ENCODE peak calls at places on chromosome 21, in five cellular contexts. W is HS-5; R is effector memory CD4-positive, alpha-beta T cell; Z is psoas muscle; J is MM.1S. O is an unnamed sample.

GRCh38 chr21:31927872-31928476 is 55.2 kb downstream of the HUNK start:
- DNase-seq in J (no peak), W (no peak), R (no peak), Z (no peak), O (no peak)

GRCh38 chr21:19507682-19508260 is 1104.2 kb upstream of the TMPRSS15 start:
- DNase-seq in Z (no peak), R (no peak), J (peak), W (no peak), O (no peak)

GRCh38 chr21:16179732-16180131 is 449.9 kb downstream of the USP25 start:
- DNase-seq in W (no peak), J (no peak), Z (no peak), R (no peak), O (no peak)

GRCh38 chr21:38295997-38296764 is 39.4 kb downstream of the KCNJ15 start:
- DNase-seq in R (no peak), W (no peak), J (no peak), Z (no peak), O (no peak)

GRCh38 chr21:27306821-27307746 is 340.2 kb upstream of the ADAMTS5 start:
- DNase-seq in Z (no peak), R (no peak), J (no peak), W (no peak), O (no peak)

GRCh38 chr21:36087362-36088138 is 17.7 kb downstream of the CBR1 start:
- DNase-seq in Z (no peak), W (no peak), J (no peak), R (no peak), O (no peak)

GRCh38 chr21:38811257-38811656 is 5.5 kb downstream of the ETS2 start:
- DNase-seq in R (no peak), Z (no peak), W (peak), J (no peak), O (no peak)

GRCh38 chr21:32459972-32460371 is 47.5 kb downstream of the EVA1C start:
- DNase-seq in R (no peak), Z (no peak), W (no peak), J (no peak), O (no peak)

GRCh38 chr21:44427241-44428120 is 27.8 kb upstream of the LRRC3 start:
- DNase-seq in W (no peak), Z (no peak), J (no peak), R (no peak), O (no peak)

GRCh38 chr21:39452207-39452964 is 616 bp downstream of the SH3BGR start:
- DNase-seq in Z (no peak), J (no peak), W (peak), R (no peak), O (no peak)

GRCh38 chr21:42404534-42404933 is 832 bp downstream of the UBASH3A start:
- DNase-seq in J (no peak), W (no peak), Z (no peak), R (no peak), O (no peak)

GRCh38 chr21:46297311-46298082 is 11.4 kb downstream of the YBEY start:
- DNase-seq in W (no peak), R (no peak), Z (peak), J (no peak), O (no peak)

GRCh38 chr21:22900511-22900910 is 1902.3 kb downstream of the NCAM2 start:
- DNase-seq in J (no peak), W (peak), Z (no peak), R (no peak), O (no peak)

GRCh38 chr21:42073140-42074099 is 2.3 kb downstream of the UMODL1 start:
- DNase-seq in R (no peak), Z (no peak), J (no peak), W (no peak), O (no peak)

GRCh38 chr21:43858806-43859648 is 6.0 kb upstream of the AGPAT3 start:
- DNase-seq in W (no peak), Z (no peak), J (no peak), R (no peak), O (no peak)

GRCh38 chr21:45279446-45280177 is 8.1 kb downstream of the POFUT2 start:
- DNase-seq in R (no peak), J (no peak), W (no peak), Z (no peak), O (no peak)

GRCh38 chr21:27077501-27077900 is 110.6 kb upstream of the ADAMTS5 start:
- DNase-seq in R (no peak), J (no peak), Z (no peak), W (no peak), O (no peak)

GRCh38 chr21:39863111-39863510 is 4.1 kb upstream of the PCP4 start:
- DNase-seq in Z (no peak), R (no peak), J (peak), W (no peak), O (no peak)

GRCh38 chr21:33419538-33420123 is 16.4 kb downstream of the IFNGR2 start:
- DNase-seq in R (no peak), W (peak), J (no peak), Z (peak), O (no peak)

GRCh38 chr21:41219498-41220207 is 51.7 kb downstream of the BACE2 start:
- DNase-seq in J (no peak), W (no peak), R (no peak), Z (no peak), O (no peak)

GRCh38 chr21:14480601-14481000 is 65.5 kb downstream of the SAMSN1 start:
- DNase-seq in W (no peak), J (no peak), Z (no peak), R (no peak), O (no peak)

GRCh38 chr21:43188712-43189151 is 19.9 kb downstream of the CRYAA start:
- DNase-seq in Z (no peak), W (no peak), J (no peak), R (no peak), O (no peak)

GRCh38 chr21:25513810-25514209 is 93.5 kb downstream of the MRPL39 start:
- DNase-seq in R (no peak), J (no peak), Z (no peak), W (no peak), O (no peak)

GRCh38 chr21:28537371-28538079 is 455.2 kb downstream of the LTN1 start:
- DNase-seq in J (no peak), Z (no peak), W (peak), R (no peak), O (no peak)

GRCh38 chr21:39363607-39364555 is 15.0 kb upstream of the HMGN1 start:
- DNase-seq in W (no peak), J (peak), R (no peak), Z (no peak), O (no peak)

GRCh38 chr21:44082648-44083436 is 24.4 kb upstream of the PWP2 start:
- DNase-seq in R (no peak), W (no peak), J (no peak), Z (no peak), O (no peak)

GRCh38 chr21:27799861-27800260 is 833.0 kb upstream of the ADAMTS5 start:
- DNase-seq in J (no peak), R (no peak), Z (no peak), W (no peak), O (no peak)

GRCh38 chr21:30408782-30409494 is 13.1 kb downstream of the KRTAP13-1 start:
- DNase-seq in J (peak), W (peak), R (no peak), Z (no peak), O (peak)

GRCh38 chr21:30234050-30234449 is 18.2 kb upstream of the CLDN8 start:
- DNase-seq in J (no peak), R (no peak), Z (no peak), W (no peak), O (no peak)

GRCh38 chr21:16330340-16331319 is 600.8 kb downstream of the USP25 start:
- DNase-seq in J (peak), R (no peak), Z (no peak), W (peak), O (no peak)

GRCh38 chr21:45853703-45854342 is 127.7 kb upstream of the COL6A1 start:
- DNase-seq in R (no peak), W (no peak), J (no peak), Z (no peak), O (no peak)

GRCh38 chr21:39613029-39613934 is 542 bp downstream of the B3GALT5 start:
- DNase-seq in J (no peak), R (no peak), Z (no peak), W (no peak), O (no peak)

GRCh38 chr21:25457411-25457810 is 149.9 kb downstream of the MRPL39 start:
- DNase-seq in Z (no peak), W (peak), J (peak), R (no peak), O (no peak)

GRCh38 chr21:41974752-41975053 is 20.9 kb upstream of the C2CD2 start:
- DNase-seq in R (no peak), J (no peak), W (no peak), Z (no peak), O (no peak)

O was measured in T-helper 2 cell treated with Interferon-gamma antibody and Interleukin-4, amounts not matched to agents 5 μg/mL and 100 μg/mL, for 36 hours.